ENCODE peak calls at places on chromosomes 6 and 20, in seven cellular contexts. F is heart left ventricle, Z is sigmoid colon, G is suprapubic skin, W is endothelial cell of umbilical vein, K is transverse colon, Q is adrenal gland. Y is an unnamed sample. For H3K27me3 and H3K4me1, the result is how much of the 10 kb centered on the place peaks cover.

GRCh38 chr6:49668083-49668511 is 31.5 kb upstream of the RHAG start:
- DNase-seq in W (no peak), G (no peak), F (no peak), K (no peak), Q (no peak), Z (no peak), Y (no peak)

GRCh38 chr20:40948352-40949267 is 80.0 kb upstream of the TOP1 start:
- DNase-seq in G (no peak), Q (no peak), K (no peak), W (no peak), Z (no peak), F (no peak), Y (no peak)

GRCh38 chr20:53940883-53941546 is 129.4 kb downstream of the BCAS1 start:
- DNase-seq in G (no peak), W (peak), Z (no peak), K (no peak), Q (no peak), F (peak), Y (no peak)

GRCh38 chr6:14734416-14735340 is 511.2 kb upstream of the JARID2 start:
- DNase-seq in G (no peak), K (no peak), Q (no peak), F (no peak), W (no peak), Z (no peak), Y (no peak)

GRCh38 chr20:41172296-41173140 is 35.2 kb downstream of the PLCG1 start:
- DNase-seq in F (peak), Q (peak), K (peak), W (no peak), Z (peak), G (peak), Y (peak)

GRCh38 chr6:127855542-127856159 is 45.2 kb downstream of the THEMIS start:
- DNase-seq in Z (no peak), K (no peak), G (no peak), W (peak), Q (no peak), F (no peak), Y (no peak)

GRCh38 chr20:8860011-8860495 is 208.8 kb upstream of the PLCB4 start:
- DNase-seq in G (no peak), K (no peak), Z (no peak), Q (no peak), F (no peak), W (peak), Y (no peak)

GRCh38 chr6:56483929-56484328 is 158.8 kb downstream of the DST start:
- DNase-seq in Q (no peak), F (no peak), Z (no peak), W (peak), G (no peak), K (no peak), Y (no peak)

GRCh38 chr6:25472314-25472713 is 179.7 kb upstream of the SCGN start:
- DNase-seq in W (no peak), K (no peak), G (no peak), Z (no peak), F (no peak), Q (no peak), Y (no peak)

DNA sequence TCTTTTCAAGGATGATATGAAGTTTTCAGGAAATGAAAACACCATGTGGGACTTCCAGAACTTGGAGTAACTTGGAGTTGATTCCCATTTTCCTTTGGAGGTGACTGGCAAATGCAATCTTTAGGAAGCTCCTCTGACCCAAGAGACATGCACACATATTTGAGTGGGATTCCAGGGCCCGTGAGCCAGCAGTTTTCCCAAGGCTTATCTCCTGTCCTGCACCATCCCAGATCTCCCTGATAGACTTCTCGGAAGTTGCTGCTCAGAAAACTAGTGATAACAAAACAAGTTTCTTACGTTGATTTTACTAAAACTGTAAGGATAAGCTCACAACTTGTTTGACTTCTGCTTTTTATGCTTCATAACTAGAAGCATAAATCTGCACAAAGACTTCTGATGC is 25.6 kb downstream of the SLC35F1 start:
- DNase-seq in G (no peak), Q (no peak), W (no peak), F (no peak), K (no peak), Z (no peak), Y (no peak)
- TF ChIP-seq POLR2A in G (no peak), Q (no peak), W (no peak), F (no peak), K (no peak), Z (no peak), Y (no peak)

DNA sequence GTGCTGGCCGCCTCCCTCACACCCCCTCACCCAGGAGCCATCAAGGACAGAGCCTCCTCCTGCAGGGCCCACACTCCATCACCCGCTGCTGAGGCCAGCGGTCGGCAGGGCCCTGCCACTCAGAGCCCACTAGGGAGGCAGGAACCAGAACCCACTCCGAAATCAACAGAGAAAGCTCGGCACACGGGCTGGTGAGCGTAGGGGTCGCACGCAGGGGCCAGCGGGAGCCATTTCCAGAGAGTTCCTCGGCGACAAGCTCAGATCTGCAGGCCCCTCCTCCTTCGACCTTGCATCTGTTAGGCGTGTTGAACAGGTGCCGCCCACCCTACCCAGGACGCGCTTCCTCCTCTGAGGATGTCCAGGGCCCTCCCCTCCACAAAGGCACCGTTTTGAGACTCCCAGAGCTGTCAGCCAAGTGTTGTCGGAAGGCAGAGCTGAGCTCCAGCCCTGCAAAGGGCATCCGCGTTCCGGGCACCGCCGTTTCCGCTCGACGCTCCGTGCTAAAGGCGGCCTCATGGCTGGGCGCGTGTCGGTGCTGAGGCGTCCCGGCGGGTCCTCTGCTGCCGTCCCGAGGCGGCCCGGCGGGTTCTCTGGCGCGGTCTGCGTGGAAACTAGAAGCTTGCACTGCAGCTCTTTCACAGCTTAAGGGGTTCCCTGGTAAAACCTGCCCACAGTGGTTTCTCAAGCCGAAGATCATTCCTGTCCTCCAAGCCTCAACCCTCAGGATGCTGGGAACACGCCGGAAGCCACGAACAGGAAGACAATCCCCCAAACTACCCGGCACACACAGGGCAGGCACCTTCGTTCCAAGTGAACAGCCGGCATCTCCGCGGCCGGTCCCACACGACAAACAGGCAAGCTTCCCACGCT is 6.8 kb downstream of the KCNQ2 start:
- DNase-seq in Q (no peak), Z (no peak), K (no peak), F (no peak), W (no peak), G (no peak), Y (no peak)
- H3K27me3 ChIP-seq in Q (under half), Z (under half), K (half or more), F (under half), W (under half), G (half or more), Y (under half)

GRCh38 chr20:35303382-35303734 is 11.1 kb upstream of the FAM83C start:
- DNase-seq in Z (no peak), Q (no peak), K (no peak), F (no peak), W (no peak), G (no peak), Y (no peak)
- H3K4me1 ChIP-seq in Z (half or more), Q (under half), K (under half), F (under half), W (half or more), G (half or more), Y (under half)

GRCh38 chr20:44901972-44902371 is 7.9 kb upstream of the PABPC1L start:
- DNase-seq in Z (no peak), F (no peak), Q (no peak), K (no peak), G (no peak), W (no peak), Y (no peak)

GRCh38 chr20:44909872-44910689 is at the start of gene PABPC1L:
- DNase-seq in G (peak), W (no peak), F (peak), K (peak), Q (peak), Z (peak), Y (no peak)

GRCh38 chr20:44908987-44909871 is 631 bp upstream of the PABPC1L start:
- DNase-seq in W (no peak), K (no peak), Z (no peak), F (no peak), Q (no peak), G (no peak), Y (no peak)

GRCh38 chr20:44900231-44900854 is 9.5 kb upstream of the PABPC1L start:
- DNase-seq in G (no peak), Q (no peak), W (peak), K (no peak), F (no peak), Z (no peak), Y (no peak)

DNA sequence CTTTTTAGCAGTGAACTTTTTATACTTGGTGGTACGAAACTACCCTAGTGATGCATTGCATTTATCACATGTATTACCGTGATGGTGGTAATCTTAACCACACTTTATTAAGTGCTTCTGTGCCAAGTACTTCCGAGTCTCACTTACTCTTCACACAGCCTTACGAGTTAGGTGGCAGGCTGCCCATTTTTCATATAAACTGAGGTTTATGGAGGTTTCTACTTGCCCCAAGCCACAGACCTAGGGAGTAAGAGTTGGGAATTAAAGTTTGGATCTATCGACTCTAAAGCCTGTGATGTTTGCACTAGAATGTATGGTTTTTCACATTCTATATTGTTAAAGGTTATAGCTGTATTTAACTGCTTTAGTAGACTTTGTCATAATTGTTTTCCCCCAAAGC is 5.5 kb upstream of the PABPC1L start:
- DNase-seq in K (no peak), Z (no peak), Q (no peak), F (no peak), W (no peak), G (no peak), Y (no peak)
- TF ChIP-seq POLR2A in K (no peak), Z (no peak), Q (no peak), F (no peak), W (no peak), G (no peak), Y (no peak)

DNA sequence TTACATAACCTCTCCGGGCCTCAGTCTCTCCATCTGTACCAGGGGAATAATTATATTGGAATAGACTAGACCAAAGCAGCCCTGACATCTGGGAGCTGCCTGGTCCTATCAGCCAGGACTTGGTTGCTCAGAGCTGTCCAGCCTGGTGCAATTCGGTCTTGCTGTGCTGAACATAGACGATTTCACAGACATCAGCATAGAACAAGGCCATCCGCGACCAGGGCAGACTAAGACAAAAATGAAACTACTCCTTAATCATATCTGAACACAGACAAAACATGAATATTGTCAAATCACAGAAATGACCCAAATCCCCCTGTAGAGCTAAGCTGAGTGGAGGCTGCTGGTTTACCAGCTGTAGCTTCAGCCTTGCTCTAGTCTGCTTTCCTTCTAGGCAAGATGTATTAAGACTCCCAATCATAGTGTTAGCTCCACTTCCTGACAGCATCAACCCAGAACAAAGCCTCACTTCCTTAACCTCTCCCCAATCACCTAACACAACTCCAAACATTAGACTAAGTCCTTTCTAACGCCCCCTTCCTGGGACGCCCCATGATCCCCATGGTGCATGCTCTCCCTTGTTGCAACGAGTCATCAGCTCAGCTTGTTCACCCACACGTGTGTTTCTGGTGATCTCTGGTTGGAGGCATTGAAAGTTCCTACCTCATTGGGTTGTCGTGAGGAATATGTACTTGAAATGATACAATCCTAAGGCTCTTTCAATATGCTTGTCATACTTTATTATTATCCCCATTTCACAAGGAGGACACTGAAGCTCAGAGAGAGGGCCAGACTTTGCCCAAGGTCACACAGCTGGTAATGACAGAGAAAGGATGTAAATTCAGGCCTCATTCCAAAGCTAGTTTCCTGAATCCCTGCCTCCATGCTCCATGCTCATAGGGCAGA is 3.5 kb upstream of the MAPK13 start:
- DNase-seq in W (peak), Q (no peak), G (peak), K (no peak), Z (no peak), F (no peak), Y (no peak)
- H3K27me3 ChIP-seq in W (under half), Q (under half), G (under half), K (under half), Z (under half), F (under half), Y (under half)

DNA sequence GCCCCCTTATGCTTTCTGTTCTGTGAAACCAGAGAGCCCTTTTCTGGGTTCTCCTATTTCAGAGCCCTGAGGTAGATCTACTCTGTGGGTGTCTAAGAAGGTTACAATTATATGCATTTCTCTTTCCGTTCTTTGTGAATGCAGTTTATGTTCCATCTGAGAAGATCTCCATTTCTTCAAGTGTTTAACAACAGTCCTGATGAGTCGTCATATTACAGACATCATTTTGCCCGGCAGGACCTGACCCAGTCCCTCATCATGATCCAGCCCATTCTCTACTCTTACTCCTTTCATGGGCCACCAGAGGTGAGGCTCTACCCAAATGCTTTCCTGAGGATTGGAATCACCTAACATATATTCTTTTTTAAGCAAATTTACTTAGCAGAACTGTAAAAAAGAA is 18.8 kb upstream of the SMIM26 start:
- DNase-seq in W (no peak), Z (no peak), F (no peak), G (no peak), K (no peak), Q (no peak), Y (no peak)
- H3K4me1 ChIP-seq in W (under half), Z (under half), F (under half), G (under half), K (under half), Q (under half), Y (under half)

GRCh38 chr20:10169752-10170151 is 48.9 kb upstream of the SNAP25 start:
- DNase-seq in F (no peak), K (no peak), Q (no peak), W (no peak), Z (no peak), G (no peak), Y (no peak)

GRCh38 chr20:10167594-10167993 is 51.0 kb upstream of the SNAP25 start:
- DNase-seq in G (no peak), K (no peak), Q (no peak), F (no peak), W (no peak), Z (no peak), Y (no peak)

GRCh38 chr20:10170261-10170660 is 48.4 kb upstream of the SNAP25 start:
- DNase-seq in Q (no peak), W (no peak), F (no peak), K (no peak), Z (no peak), G (no peak), Y (no peak)

GRCh38 chr20:10172998-10173655 is 45.5 kb upstream of the SNAP25 start:
- DNase-seq in Q (no peak), W (no peak), G (no peak), K (no peak), Z (no peak), F (no peak), Y (no peak)

GRCh38 chr20:10171864-10172751 is 46.5 kb upstream of the SNAP25 start:
- DNase-seq in Q (peak), K (peak), G (no peak), F (no peak), W (peak), Z (peak), Y (no peak)
- TF ChIP-seq POLR2A in Q (peak), K (no peak), G (no peak), F (no peak), W (no peak), Z (no peak), Y (no peak)